ENCODE peak calls at places on chromosomes 13 and 19, in seven cellular contexts. One of them, this sample, is unnamed.

GRCh38 chr13:51397262-51397933 is 55.4 kb downstream of the INTS6 start:
- DNase-seq in pancreas: no peak
- DNase-seq in transverse colon: peak; percentile 10
- DNase-seq in esophagus muscularis mucosa: no peak
- DNase-seq in uterus: no peak
- DNase-seq in lower lobe of right lung: no peak
- DNase-seq in H1: no peak
- DNase-seq in this sample: no peak

GRCh38 chr13:46615888-46616531 is 63.0 kb downstream of the LRCH1 start:
- DNase-seq in pancreas: no peak
- DNase-seq in transverse colon: no peak
- DNase-seq in esophagus muscularis mucosa: no peak
- DNase-seq in uterus: no peak
- DNase-seq in lower lobe of right lung: no peak
- DNase-seq in H1: no peak
- DNase-seq in this sample: no peak

GRCh38 chr13:95357875-95358274 is 56.6 kb upstream of the ABCC4 start:
- DNase-seq in pancreas: no peak
- DNase-seq in transverse colon: no peak
- DNase-seq in esophagus muscularis mucosa: no peak
- DNase-seq in uterus: no peak
- DNase-seq in lower lobe of right lung: no peak
- DNase-seq in H1: no peak
- DNase-seq in this sample: no peak

GRCh38 chr19:13163609-13164364 is 13.6 kb downstream of the IER2 start:
- DNase-seq in pancreas: peak; percentile 87
- DNase-seq in transverse colon: peak; percentile 80
- DNase-seq in esophagus muscularis mucosa: peak; percentile 93
- DNase-seq in uterus: peak; percentile 88
- DNase-seq in lower lobe of right lung: peak; percentile 77
- DNase-seq in H1: no peak
- DNase-seq in this sample: peak; percentile 67

GRCh38 chr19:32407004-32407992 is 1.7 kb downstream of the DPY19L3 start:
- DNase-seq in pancreas: no peak
- DNase-seq in transverse colon: peak; percentile 12
- DNase-seq in esophagus muscularis mucosa: peak; percentile 89
- DNase-seq in uterus: peak; percentile 79
- DNase-seq in lower lobe of right lung: peak; percentile 65
- DNase-seq in H1: no peak
- DNase-seq in this sample: no peak

GRCh38 chr13:43787998-43788397 is 1.2 kb upstream of the ENOX1 start:
- DNase-seq in pancreas: no peak
- DNase-seq in transverse colon: no peak
- DNase-seq in esophagus muscularis mucosa: no peak
- DNase-seq in uterus: no peak
- DNase-seq in lower lobe of right lung: no peak
- DNase-seq in H1: no peak
- DNase-seq in this sample: no peak

GRCh38 chr13:105202384-105202783 is 1333.1 kb downstream of the EFNB2 start:
- DNase-seq in pancreas: no peak
- DNase-seq in transverse colon: no peak
- DNase-seq in esophagus muscularis mucosa: no peak
- DNase-seq in uterus: no peak
- DNase-seq in lower lobe of right lung: no peak
- DNase-seq in H1: no peak
- DNase-seq in this sample: no peak

GRCh38 chr13:33767140-33767539 is 50.8 kb upstream of the RFC3 start:
- DNase-seq in pancreas: no peak
- DNase-seq in transverse colon: no peak
- DNase-seq in esophagus muscularis mucosa: no peak
- DNase-seq in uterus: no peak
- DNase-seq in lower lobe of right lung: no peak
- DNase-seq in H1: no peak
- DNase-seq in this sample: no peak

GRCh38 chr13:33080962-33081655 is 64.9 kb downstream of the KL start:
- DNase-seq in pancreas: no peak
- DNase-seq in transverse colon: no peak
- DNase-seq in esophagus muscularis mucosa: no peak
- DNase-seq in uterus: no peak
- DNase-seq in lower lobe of right lung: no peak
- DNase-seq in H1: no peak
- DNase-seq in this sample: no peak

GRCh38 chr19:810077-810855 is 11.5 kb downstream of the PLPPR3 start:
- DNase-seq in pancreas: no peak
- DNase-seq in transverse colon: no peak
- DNase-seq in esophagus muscularis mucosa: no peak
- DNase-seq in uterus: no peak
- DNase-seq in lower lobe of right lung: no peak
- DNase-seq in H1: no peak
- DNase-seq in this sample: no peak

DNA sequence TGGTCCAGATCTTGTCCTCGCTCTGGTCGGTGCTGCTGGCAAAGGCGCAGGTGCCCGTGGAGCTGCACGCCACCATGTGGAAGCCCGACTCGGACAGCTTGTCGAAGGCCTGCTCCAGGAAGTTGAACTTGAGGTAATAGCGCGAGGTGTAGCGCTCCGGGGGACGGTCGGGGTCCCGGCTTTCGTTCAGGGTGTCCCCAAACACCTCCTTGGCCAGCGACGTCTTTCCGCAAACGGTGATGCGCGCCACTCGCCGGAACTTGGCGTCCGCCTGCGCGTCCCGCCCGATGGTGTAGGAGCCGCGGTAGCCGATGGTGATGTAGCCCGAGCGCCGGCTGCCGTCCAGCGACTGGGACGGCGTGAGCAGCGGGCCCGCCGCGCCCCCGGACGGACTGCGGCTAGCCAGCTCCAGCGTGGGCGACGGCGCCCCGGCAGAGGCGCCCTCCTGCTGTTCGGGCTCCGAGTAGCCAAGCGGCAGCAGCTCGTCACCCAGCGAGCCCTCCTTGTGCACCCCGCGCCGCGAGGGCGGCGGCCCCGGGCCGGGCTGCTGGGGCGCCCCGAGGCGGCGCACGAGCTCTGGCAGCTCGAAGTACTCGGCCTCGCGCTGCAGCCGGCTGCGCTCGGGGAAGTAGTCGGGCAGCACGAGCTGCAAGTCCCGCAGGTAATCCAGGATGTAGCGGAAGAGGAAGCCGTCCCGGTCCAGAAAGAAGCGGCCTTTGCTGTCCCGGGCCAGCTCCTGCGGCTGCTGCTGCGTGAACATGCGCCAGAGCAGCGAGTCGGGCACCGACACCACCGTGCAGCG is 801 bp downstream of the KCTD12 start:
- DNase-seq in pancreas: peak; percentile 81
- DNase-seq in transverse colon: peak; percentile 70
- DNase-seq in esophagus muscularis mucosa: no peak
- DNase-seq in uterus: peak; percentile 74
- DNase-seq in lower lobe of right lung: peak; percentile 83
- DNase-seq in H1: peak; percentile 13
- DNase-seq in this sample: peak; percentile 81
- H3K4me1 ChIP-seq in pancreas: no peaks in the 10 kb centered on the region
- H3K4me1 ChIP-seq in transverse colon: peaks cover 8% of the 10 kb centered on the region
- H3K4me1 ChIP-seq in esophagus muscularis mucosa: peaks cover 5% of the 10 kb centered on the region
- H3K4me1 ChIP-seq in uterus: peaks cover 11% of the 10 kb centered on the region
- H3K4me1 ChIP-seq in lower lobe of right lung: peaks cover 18% of the 10 kb centered on the region
- H3K4me1 ChIP-seq in H1: peaks cover 4% of the 10 kb centered on the region
- H3K4me1 ChIP-seq in this sample: peaks cover 63% of the 10 kb centered on the region

GRCh38 chr13:36509369-36509768 is 77.1 kb downstream of the CCNA1 start:
- DNase-seq in pancreas: no peak
- DNase-seq in transverse colon: no peak
- DNase-seq in esophagus muscularis mucosa: no peak
- DNase-seq in uterus: no peak
- DNase-seq in lower lobe of right lung: no peak
- DNase-seq in H1: no peak
- DNase-seq in this sample: no peak
- TF ChIP-seq CTCF in pancreas: no peak
- TF ChIP-seq CTCF in transverse colon: no peak
- TF ChIP-seq CTCF in esophagus muscularis mucosa: no peak
- TF ChIP-seq CTCF in uterus: no peak
- TF ChIP-seq CTCF in lower lobe of right lung: no peak
- TF ChIP-seq CTCF in H1: no peak
- TF ChIP-seq CTCF in this sample: no peak

GRCh38 chr19:18802354-18802753 is 11.2 kb upstream of the COMP start:
- DNase-seq in pancreas: no peak
- DNase-seq in transverse colon: no peak
- DNase-seq in esophagus muscularis mucosa: no peak
- DNase-seq in uterus: no peak
- DNase-seq in lower lobe of right lung: no peak
- DNase-seq in H1: no peak
- DNase-seq in this sample: no peak

GRCh38 chr19:18799389-18799970 is 8.4 kb upstream of the COMP start:
- DNase-seq in pancreas: no peak
- DNase-seq in transverse colon: no peak
- DNase-seq in esophagus muscularis mucosa: no peak
- DNase-seq in uterus: no peak
- DNase-seq in lower lobe of right lung: no peak
- DNase-seq in H1: no peak
- DNase-seq in this sample: no peak

GRCh38 chr19:18798384-18799352 is 7.6 kb upstream of the COMP start:
- DNase-seq in pancreas: no peak
- DNase-seq in transverse colon: peak; percentile 42
- DNase-seq in esophagus muscularis mucosa: no peak
- DNase-seq in uterus: no peak
- DNase-seq in lower lobe of right lung: no peak
- DNase-seq in H1: no peak
- DNase-seq in this sample: no peak

GRCh38 chr19:18800079-18800478 is 9.0 kb upstream of the COMP start:
- DNase-seq in pancreas: no peak
- DNase-seq in transverse colon: no peak
- DNase-seq in esophagus muscularis mucosa: no peak
- DNase-seq in uterus: no peak
- DNase-seq in lower lobe of right lung: no peak
- DNase-seq in H1: no peak
- DNase-seq in this sample: no peak

GRCh38 chr19:18800636-18801035 is 9.5 kb upstream of the COMP start:
- DNase-seq in pancreas: no peak
- DNase-seq in transverse colon: no peak
- DNase-seq in esophagus muscularis mucosa: no peak
- DNase-seq in uterus: no peak
- DNase-seq in lower lobe of right lung: no peak
- DNase-seq in H1: no peak
- DNase-seq in this sample: no peak
- H3K27me3 ChIP-seq in pancreas: no peaks in the 10 kb centered on the region
- H3K27me3 ChIP-seq in transverse colon: peaks cover 43% of the 10 kb centered on the region
- H3K27me3 ChIP-seq in esophagus muscularis mucosa: peaks cover 78% of the 10 kb centered on the region
- H3K27me3 ChIP-seq in uterus: no peaks in the 10 kb centered on the region
- H3K27me3 ChIP-seq in lower lobe of right lung: peaks cover 37% of the 10 kb centered on the region
- H3K27me3 ChIP-seq in H1: peaks cover 19% of the 10 kb centered on the region
- H3K27me3 ChIP-seq in this sample: peaks cover 98% of the 10 kb centered on the region

GRCh38 chr13:21550918-21551317 is 53.1 kb downstream of the MICU2 start:
- DNase-seq in pancreas: no peak
- DNase-seq in transverse colon: no peak
- DNase-seq in esophagus muscularis mucosa: no peak
- DNase-seq in uterus: no peak
- DNase-seq in lower lobe of right lung: no peak
- DNase-seq in H1: no peak
- DNase-seq in this sample: no peak

GRCh38 chr13:21548577-21548976 is 55.4 kb downstream of the MICU2 start:
- DNase-seq in pancreas: no peak
- DNase-seq in transverse colon: no peak
- DNase-seq in esophagus muscularis mucosa: no peak
- DNase-seq in uterus: no peak
- DNase-seq in lower lobe of right lung: no peak
- DNase-seq in H1: no peak
- DNase-seq in this sample: no peak

GRCh38 chr13:21544515-21544914 is 59.5 kb downstream of the MICU2 start:
- DNase-seq in pancreas: no peak
- DNase-seq in transverse colon: no peak
- DNase-seq in esophagus muscularis mucosa: no peak
- DNase-seq in uterus: no peak
- DNase-seq in lower lobe of right lung: no peak
- DNase-seq in H1: no peak
- DNase-seq in this sample: no peak

GRCh38 chr13:21546372-21546771 is 57.6 kb downstream of the MICU2 start:
- DNase-seq in pancreas: no peak
- DNase-seq in transverse colon: no peak
- DNase-seq in esophagus muscularis mucosa: no peak
- DNase-seq in uterus: no peak
- DNase-seq in lower lobe of right lung: no peak
- DNase-seq in H1: no peak
- DNase-seq in this sample: no peak

GRCh38 chr13:21549633-21550032 is 54.3 kb downstream of the MICU2 start:
- DNase-seq in pancreas: no peak
- DNase-seq in transverse colon: no peak
- DNase-seq in esophagus muscularis mucosa: no peak
- DNase-seq in uterus: no peak
- DNase-seq in lower lobe of right lung: no peak
- DNase-seq in H1: no peak
- DNase-seq in this sample: no peak
- H3K4me1 ChIP-seq in pancreas: no peaks in the 10 kb centered on the region
- H3K4me1 ChIP-seq in transverse colon: no peaks in the 10 kb centered on the region
- H3K4me1 ChIP-seq in esophagus muscularis mucosa: no peaks in the 10 kb centered on the region
- H3K4me1 ChIP-seq in uterus: no peaks in the 10 kb centered on the region
- H3K4me1 ChIP-seq in lower lobe of right lung: no peaks in the 10 kb centered on the region
- H3K4me1 ChIP-seq in H1: no peaks in the 10 kb centered on the region
- H3K4me1 ChIP-seq in this sample: no peaks in the 10 kb centered on the region

DNA sequence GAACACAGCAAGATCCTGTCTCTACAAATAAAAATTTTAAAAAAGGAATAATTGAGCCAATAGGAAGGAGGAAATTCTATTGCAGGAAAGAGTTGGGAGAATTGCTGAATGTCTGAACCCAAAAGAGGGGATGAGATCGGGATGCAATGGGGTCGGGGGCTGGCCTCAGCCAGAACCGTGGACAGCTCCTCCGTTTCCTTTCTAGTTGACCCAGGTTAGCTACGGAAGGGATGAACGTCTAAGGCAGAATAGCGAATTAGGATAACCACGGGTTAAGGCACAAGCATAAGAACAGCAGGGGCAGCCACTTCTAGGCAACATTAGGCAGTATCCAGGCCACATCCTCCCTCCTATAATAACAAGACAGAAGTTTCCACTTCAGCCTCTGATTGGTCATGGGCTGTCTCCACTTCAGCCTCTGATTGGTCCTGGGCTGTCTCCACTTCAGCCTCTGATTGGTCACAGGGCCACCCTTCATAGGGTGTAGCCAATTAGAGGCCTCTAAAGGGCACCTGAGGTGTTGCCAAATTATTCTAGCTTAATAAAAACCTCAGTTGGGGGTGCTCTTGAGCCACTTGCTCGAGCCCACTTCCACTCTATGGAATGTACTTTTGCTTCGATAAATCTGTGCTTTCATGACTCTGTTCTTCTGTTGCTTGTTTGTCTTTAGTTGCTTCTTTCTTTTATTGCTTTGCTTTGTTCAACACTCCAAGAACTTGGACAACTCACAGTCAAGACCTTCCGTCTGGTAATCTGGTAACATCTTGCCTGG is 24.9 kb upstream of the TPM4 start:
- DNase-seq in pancreas: no peak
- DNase-seq in transverse colon: no peak
- DNase-seq in esophagus muscularis mucosa: no peak
- DNase-seq in uterus: no peak
- DNase-seq in lower lobe of right lung: peak; percentile 20
- DNase-seq in H1: no peak
- DNase-seq in this sample: no peak
- TF ChIP-seq CTCF in pancreas: no peak
- TF ChIP-seq CTCF in transverse colon: no peak
- TF ChIP-seq CTCF in esophagus muscularis mucosa: peak; percentile 22
- TF ChIP-seq CTCF in uterus: no peak
- TF ChIP-seq CTCF in lower lobe of right lung: no peak
- TF ChIP-seq CTCF in H1: no peak
- TF ChIP-seq CTCF in this sample: no peak

GRCh38 chr19:46076031-46076880 is 35.5 kb upstream of the IGFL4 start:
- DNase-seq in pancreas: no peak
- DNase-seq in transverse colon: no peak
- DNase-seq in esophagus muscularis mucosa: no peak
- DNase-seq in uterus: no peak
- DNase-seq in lower lobe of right lung: no peak
- DNase-seq in H1: no peak
- DNase-seq in this sample: no peak
- H3K27me3 ChIP-seq in pancreas: peaks cover 14% of the 10 kb centered on the region
- H3K27me3 ChIP-seq in transverse colon: peaks cover 62% of the 10 kb centered on the region
- H3K27me3 ChIP-seq in esophagus muscularis mucosa: peaks cover 86% of the 10 kb centered on the region
- H3K27me3 ChIP-seq in uterus: no peaks in the 10 kb centered on the region
- H3K27me3 ChIP-seq in lower lobe of right lung: peaks cover 49% of the 10 kb centered on the region
- H3K27me3 ChIP-seq in H1: peaks cover 17% of the 10 kb centered on the region
- H3K27me3 ChIP-seq in this sample: peaks cover 99% of the 10 kb centered on the region

GRCh38 chr19:11199517-11199916 is 2.2 kb upstream of the KANK2 start:
- DNase-seq in pancreas: no peak
- DNase-seq in transverse colon: no peak
- DNase-seq in esophagus muscularis mucosa: no peak
- DNase-seq in uterus: no peak
- DNase-seq in lower lobe of right lung: no peak
- DNase-seq in H1: no peak
- DNase-seq in this sample: no peak
- H3K4me1 ChIP-seq in pancreas: peaks cover 5% of the 10 kb centered on the region
- H3K4me1 ChIP-seq in transverse colon: peaks cover 11% of the 10 kb centered on the region
- H3K4me1 ChIP-seq in esophagus muscularis mucosa: peaks cover 47% of the 10 kb centered on the region
- H3K4me1 ChIP-seq in uterus: peaks cover 9% of the 10 kb centered on the region
- H3K4me1 ChIP-seq in lower lobe of right lung: peaks cover 57% of the 10 kb centered on the region
- H3K4me1 ChIP-seq in H1: peaks cover 2% of the 10 kb centered on the region
- H3K4me1 ChIP-seq in this sample: peaks cover 75% of the 10 kb centered on the region